ENCODE peak calls at places on chromosome 19, in four cellular contexts. One of them, this sample, is unnamed. For H3K27me3, the result is how much of the 10 kb centered on the place peaks cover.

GRCh38 chr19:4675346-4675745 is 5.2 kb upstream of the MYDGF start:
- DNase-seq in K562: no peak
- DNase-seq in A673: no peak
- DNase-seq in effector memory CD4-positive, alpha-beta T cell: no peak
- DNase-seq in this sample: no peak

GRCh38 chr19:44111910-44112463 is 1.2 kb upstream of the ZNF225 start:
- DNase-seq in K562: no peak
- DNase-seq in A673: peak
- DNase-seq in effector memory CD4-positive, alpha-beta T cell: no peak
- DNase-seq in this sample: no peak

GRCh38 chr19:10655457-10656312 is 1.5 kb downstream of the ILF3 start:
- DNase-seq in K562: no peak
- DNase-seq in A673: peak
- DNase-seq in effector memory CD4-positive, alpha-beta T cell: no peak
- DNase-seq in this sample: no peak

GRCh38 chr19:48308695-48309586 is 16.4 kb upstream of the EMP3 start:
- DNase-seq in K562: no peak
- DNase-seq in A673: no peak
- DNase-seq in effector memory CD4-positive, alpha-beta T cell: no peak
- DNase-seq in this sample: peak

GRCh38 chr19:5827891-5828660 is 11.4 kb downstream of the FUT6 start:
- DNase-seq in K562: peak
- DNase-seq in A673: peak
- DNase-seq in effector memory CD4-positive, alpha-beta T cell: peak
- DNase-seq in this sample: peak

GRCh38 chr19:48258350-48258749 is 2.6 kb upstream of the CARD8 start:
- DNase-seq in K562: no peak
- DNase-seq in A673: peak
- DNase-seq in effector memory CD4-positive, alpha-beta T cell: peak
- DNase-seq in this sample: no peak

GRCh38 chr19:35088514-35088913 is 27.1 kb upstream of the FXYD3 start:
- DNase-seq in K562: no peak
- DNase-seq in A673: no peak
- DNase-seq in effector memory CD4-positive, alpha-beta T cell: no peak
- DNase-seq in this sample: no peak

GRCh38 chr19:32895384-32895783 is 25.8 kb upstream of the SLC7A9 start:
- DNase-seq in K562: no peak
- DNase-seq in A673: no peak
- DNase-seq in effector memory CD4-positive, alpha-beta T cell: no peak
- DNase-seq in this sample: no peak

GRCh38 chr19:40798223-40798996 is 581 bp upstream of the EGLN2 start:
- DNase-seq in K562: peak
- DNase-seq in A673: peak
- DNase-seq in effector memory CD4-positive, alpha-beta T cell: peak
- DNase-seq in this sample: peak

GRCh38 chr19:428144-428543 is 19.2 kb upstream of the C2CD4C start:
- DNase-seq in K562: no peak
- DNase-seq in A673: no peak
- DNase-seq in effector memory CD4-positive, alpha-beta T cell: no peak
- DNase-seq in this sample: no peak

GRCh38 chr19:46431824-46432223 is 3.1 kb upstream of the PNMA8C start:
- DNase-seq in K562: peak
- DNase-seq in A673: no peak
- DNase-seq in effector memory CD4-positive, alpha-beta T cell: no peak
- DNase-seq in this sample: no peak

GRCh38 chr19:49165111-49165750 is 7.6 kb downstream of the TRPM4 start:
- DNase-seq in K562: no peak
- DNase-seq in A673: no peak
- DNase-seq in effector memory CD4-positive, alpha-beta T cell: no peak
- DNase-seq in this sample: no peak

GRCh38 chr19:14106840-14107239 is 10.7 kb downstream of the PRKACA start:
- DNase-seq in K562: no peak
- DNase-seq in A673: no peak
- DNase-seq in effector memory CD4-positive, alpha-beta T cell: no peak
- DNase-seq in this sample: no peak

GRCh38 chr19:13155472-13156284 is 5.5 kb downstream of the IER2 start:
- DNase-seq in K562: peak
- DNase-seq in A673: peak
- DNase-seq in effector memory CD4-positive, alpha-beta T cell: peak
- DNase-seq in this sample: peak

GRCh38 chr19:33248553-33248953 is 22.9 kb upstream of the SLC7A10 start:
- DNase-seq in K562: no peak
- DNase-seq in A673: no peak
- DNase-seq in effector memory CD4-positive, alpha-beta T cell: no peak
- DNase-seq in this sample: no peak

GRCh38 chr19:49869484-49870308 is 2.3 kb upstream of the PNKP start:
- DNase-seq in K562: peak
- DNase-seq in A673: peak
- DNase-seq in effector memory CD4-positive, alpha-beta T cell: peak
- DNase-seq in this sample: peak

GRCh38 chr19:750640-751423 is at the start of gene MISP:
- DNase-seq in K562: peak
- DNase-seq in A673: no peak
- DNase-seq in effector memory CD4-positive, alpha-beta T cell: no peak
- DNase-seq in this sample: no peak

GRCh38 chr19:34300380-34300779 is 46.0 kb downstream of the GARRE1 start:
- DNase-seq in K562: no peak
- DNase-seq in A673: no peak
- DNase-seq in effector memory CD4-positive, alpha-beta T cell: no peak
- DNase-seq in this sample: no peak

GRCh38 chr19:42401365-42402303 is 11.5 kb upstream of the CNFN start:
- DNase-seq in K562: peak
- DNase-seq in A673: peak
- DNase-seq in effector memory CD4-positive, alpha-beta T cell: peak
- DNase-seq in this sample: peak

GRCh38 chr19:36110487-36111199 is at the start of gene OVOL3:
- DNase-seq in K562: no peak
- DNase-seq in A673: no peak
- DNase-seq in effector memory CD4-positive, alpha-beta T cell: no peak
- DNase-seq in this sample: no peak

GRCh38 chr19:57269515-57270250 is 10.6 kb upstream of the ZNF460 start:
- DNase-seq in K562: no peak
- DNase-seq in A673: peak
- DNase-seq in effector memory CD4-positive, alpha-beta T cell: no peak
- DNase-seq in this sample: no peak

GRCh38 chr19:3606690-3607289 is at the start of gene TBXA2R:
- DNase-seq in K562: peak
- DNase-seq in A673: peak
- DNase-seq in effector memory CD4-positive, alpha-beta T cell: no peak
- DNase-seq in this sample: peak

GRCh38 chr19:4304509-4305252 is at the start of gene FSD1:
- DNase-seq in K562: peak
- DNase-seq in A673: peak
- DNase-seq in effector memory CD4-positive, alpha-beta T cell: no peak
- DNase-seq in this sample: peak

GRCh38 chr19:33683881-33684549 is 62.3 kb downstream of the CHST8 start:
- DNase-seq in K562: no peak
- DNase-seq in A673: peak
- DNase-seq in effector memory CD4-positive, alpha-beta T cell: no peak
- DNase-seq in this sample: peak

DNA sequence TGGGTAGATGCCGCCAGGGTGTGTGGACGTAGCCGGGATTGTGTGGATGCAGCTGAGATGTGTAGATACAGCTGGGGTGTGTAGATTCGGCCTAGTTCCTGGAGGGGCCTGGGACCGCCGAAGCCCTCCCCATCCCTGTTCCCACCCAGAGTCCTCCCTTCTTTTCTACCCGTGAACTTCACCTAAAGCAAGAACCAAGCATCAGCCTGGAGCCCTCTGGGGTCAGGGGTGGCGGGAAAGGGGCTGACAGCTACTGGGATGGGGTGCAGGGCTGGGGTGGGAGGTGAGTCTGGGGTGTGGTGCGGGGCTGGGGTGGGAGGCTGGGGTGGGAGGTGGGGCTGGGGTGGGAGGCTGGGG is 789 bp downstream of the TMPRSS9 start:
- DNase-seq in K562: no peak
- DNase-seq in A673: no peak
- DNase-seq in effector memory CD4-positive, alpha-beta T cell: no peak
- DNase-seq in this sample: no peak
- H3K27me3 ChIP-seq in K562: under half
- H3K27me3 ChIP-seq in A673: under half
- H3K27me3 ChIP-seq in effector memory CD4-positive, alpha-beta T cell: under half
- H3K27me3 ChIP-seq in this sample: under half

GRCh38 chr19:39252458-39252857 is 3.8 kb upstream of the IFNL4 start:
- DNase-seq in K562: peak
- DNase-seq in A673: no peak
- DNase-seq in effector memory CD4-positive, alpha-beta T cell: no peak
- DNase-seq in this sample: no peak
- H3K27me3 ChIP-seq in K562: under half
- H3K27me3 ChIP-seq in A673: under half
- H3K27me3 ChIP-seq in effector memory CD4-positive, alpha-beta T cell: under half
- H3K27me3 ChIP-seq in this sample: under half

GRCh38 chr19:30233375-30233774 is 138.8 kb upstream of the ZNF536 start:
- DNase-seq in K562: no peak
- DNase-seq in A673: no peak
- DNase-seq in effector memory CD4-positive, alpha-beta T cell: no peak
- DNase-seq in this sample: no peak
- H3K27me3 ChIP-seq in K562: under half
- H3K27me3 ChIP-seq in A673: under half
- H3K27me3 ChIP-seq in effector memory CD4-positive, alpha-beta T cell: under half
- H3K27me3 ChIP-seq in this sample: under half

GRCh38 chr19:55446060-55446459 is 3.0 kb upstream of the SHISA7 start:
- DNase-seq in K562: no peak
- DNase-seq in A673: no peak
- DNase-seq in effector memory CD4-positive, alpha-beta T cell: no peak
- DNase-seq in this sample: no peak

GRCh38 chr19:55442372-55443044 is 592 bp downstream of the SHISA7 start:
- DNase-seq in K562: peak
- DNase-seq in A673: no peak
- DNase-seq in effector memory CD4-positive, alpha-beta T cell: no peak
- DNase-seq in this sample: no peak

GRCh38 chr19:55444720-55445045 is 1.6 kb upstream of the SHISA7 start:
- DNase-seq in K562: no peak
- DNase-seq in A673: no peak
- DNase-seq in effector memory CD4-positive, alpha-beta T cell: no peak
- DNase-seq in this sample: no peak

GRCh38 chr19:55443045-55443823 is at the start of gene SHISA7:
- DNase-seq in K562: peak
- DNase-seq in A673: peak
- DNase-seq in effector memory CD4-positive, alpha-beta T cell: no peak
- DNase-seq in this sample: no peak

DNA sequence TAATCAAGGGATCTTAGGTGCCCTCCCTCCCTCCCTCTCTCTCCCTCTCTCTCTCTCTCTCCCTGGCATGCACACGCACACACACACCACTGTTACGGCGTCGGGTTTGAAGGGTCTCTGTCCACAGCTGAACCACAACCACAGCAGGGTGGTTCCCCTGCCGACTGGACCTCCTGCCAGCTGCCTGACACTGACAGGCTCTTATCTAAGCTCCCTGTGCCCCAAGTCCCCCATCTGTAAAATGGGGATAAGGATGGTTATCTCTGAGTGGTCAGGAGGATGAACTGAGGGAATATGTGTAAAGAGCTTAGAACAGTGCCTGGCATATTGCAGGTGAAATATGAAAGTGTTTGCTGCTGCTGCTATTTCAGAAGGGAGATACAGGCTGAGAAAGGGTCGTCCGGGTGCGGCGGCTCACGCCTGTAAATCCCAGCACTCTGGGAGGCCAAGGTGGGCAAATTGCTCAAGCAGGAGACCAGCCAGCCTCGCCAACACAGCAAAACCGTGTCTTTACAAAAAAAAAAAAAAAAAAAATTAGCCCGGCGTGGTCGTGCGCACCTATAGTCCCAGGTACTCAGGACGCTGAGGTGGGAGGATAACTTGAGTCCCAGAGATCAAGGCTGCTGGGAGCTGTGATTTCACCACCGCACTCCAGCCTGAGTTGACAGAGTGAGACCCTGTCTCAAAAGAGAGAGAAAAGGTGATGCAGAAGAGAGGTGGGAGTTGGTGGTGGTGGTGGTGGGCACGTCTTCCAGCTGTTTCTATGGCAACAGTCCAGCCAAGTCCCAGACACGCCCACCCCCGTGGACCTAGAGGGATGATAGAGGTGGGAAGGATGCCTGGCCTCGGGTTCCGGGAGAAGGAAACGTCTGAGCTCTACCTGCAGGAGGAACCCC is 972 bp upstream of the SHISA7 start:
- DNase-seq in K562: peak
- DNase-seq in A673: no peak
- DNase-seq in effector memory CD4-positive, alpha-beta T cell: no peak
- DNase-seq in this sample: no peak
- H3K27me3 ChIP-seq in K562: under half
- H3K27me3 ChIP-seq in A673: half or more
- H3K27me3 ChIP-seq in effector memory CD4-positive, alpha-beta T cell: under half
- H3K27me3 ChIP-seq in this sample: under half

GRCh38 chr19:31421856-31422255 is 72.6 kb upstream of the TSHZ3 start:
- DNase-seq in K562: no peak
- DNase-seq in A673: no peak
- DNase-seq in effector memory CD4-positive, alpha-beta T cell: no peak
- DNase-seq in this sample: no peak
- H3K27me3 ChIP-seq in K562: under half
- H3K27me3 ChIP-seq in A673: under half
- H3K27me3 ChIP-seq in effector memory CD4-positive, alpha-beta T cell: under half
- H3K27me3 ChIP-seq in this sample: under half

This sample was measured in right cardiac atrium.